ENCODE peak calls at places on chromosomes 5 and 9, in four cellular contexts. Y is ovary, K is gastrocnemius medialis, N is uterus. B is an unnamed sample. For H3K36me3, the result is how much of the 10 kb centered on the place peaks cover.

GRCh38 chr9:123337971-123338370 is 18.0 kb upstream of the CRB2 start:
- DNase-seq in Y (no peak), K (no peak), N (no peak), B (no peak)

GRCh38 chr9:7139886-7140285 is 382.1 kb downstream of the KDM4C start:
- DNase-seq in Y (no peak), K (no peak), N (no peak), B (no peak)

GRCh38 chr5:172667786-172668735 is 27.0 kb downstream of the NEURL1B start:
- DNase-seq in Y (no peak), K (no peak), N (no peak), B (no peak)

GRCh38 chr9:132730054-132731033 is 60.1 kb downstream of the GTF3C4 start:
- DNase-seq in Y (no peak), K (peak), N (no peak), B (no peak)

GRCh38 chr5:56305001-56305400 is 71.9 kb upstream of the ANKRD55 start:
- DNase-seq in Y (no peak), K (no peak), N (no peak), B (no peak)

GRCh38 chr5:91586232-91586631 is 203.1 kb upstream of the ARRDC3 start:
- DNase-seq in Y (no peak), K (no peak), N (no peak), B (no peak)

GRCh38 chr9:91943876-91944470 is 6.1 kb downstream of the ROR2 start:
- DNase-seq in Y (no peak), K (no peak), N (no peak), B (no peak)

GRCh38 chr5:61347088-61347487 is 15.0 kb downstream of the ZSWIM6 start:
- DNase-seq in Y (no peak), K (no peak), N (no peak), B (no peak)

GRCh38 chr5:55604611-55605067 is 69.9 kb upstream of the PLPP1 start:
- DNase-seq in Y (no peak), K (no peak), N (no peak), B (no peak)

DNA sequence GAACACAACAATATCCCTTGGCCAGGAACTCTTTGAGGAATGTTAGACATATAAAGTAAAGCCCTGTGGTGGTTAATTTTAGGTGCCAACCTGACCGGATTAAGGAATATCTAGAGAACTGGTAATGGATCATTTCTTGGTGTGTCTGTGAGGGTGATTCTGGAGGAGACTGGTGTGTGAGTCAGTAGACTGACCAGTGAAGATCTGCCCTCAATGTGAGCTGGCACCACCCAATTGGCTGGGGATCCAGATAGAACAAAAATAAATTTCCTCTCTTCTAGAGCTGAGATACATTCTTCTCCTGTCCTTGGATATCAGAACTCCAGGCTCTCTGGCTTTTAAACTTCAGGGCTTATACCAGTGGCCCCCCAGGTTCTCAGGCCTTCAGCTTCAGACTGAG is 56.2 kb upstream of the TNPO1 start:
- DNase-seq in Y (no peak), K (no peak), N (no peak), B (no peak)
- H3K27ac ChIP-seq in Y (no peak), K (no peak), N (no peak), B (no peak)

GRCh38 chr5:179837076-179838011 is 16.6 kb downstream of the SQSTM1 start:
- DNase-seq in Y (no peak), K (peak), N (no peak), B (no peak)
- H3K36me3 ChIP-seq in Y (under half), K (half or more), N (under half), B (half or more)

GRCh38 chr9:134360897-134361296 is 34.6 kb downstream of the RXRA start:
- DNase-seq in Y (no peak), K (no peak), N (no peak), B (peak)
- H3K27ac ChIP-seq in Y (no peak), K (peak), N (no peak), B (peak)

DNA sequence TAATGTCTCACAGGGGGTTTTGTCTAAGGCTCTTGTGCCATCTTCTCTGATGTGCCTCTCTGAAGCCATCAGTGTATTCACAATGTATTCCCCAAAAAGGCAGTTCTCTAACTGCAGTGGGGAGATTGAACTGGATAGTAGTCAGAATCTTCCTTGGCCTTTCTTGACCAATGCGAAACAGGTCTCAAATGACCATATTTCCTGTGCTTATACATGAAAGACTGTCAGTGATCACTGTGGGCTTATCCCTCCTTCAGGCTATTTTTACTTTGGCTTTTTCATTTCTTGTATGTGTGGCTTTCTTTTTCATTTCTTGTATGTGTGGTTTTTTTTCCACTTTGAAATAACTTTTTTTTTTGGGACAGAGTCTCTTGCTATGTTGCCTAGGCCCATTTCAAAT is 19.7 kb downstream of the HMGXB3 start:
- DNase-seq in Y (no peak), K (no peak), N (no peak), B (no peak)
- H3K36me3 ChIP-seq in Y (under half), K (half or more), N (under half), B (under half)